ENCODE peak calls at places on chromosome 1, in nine cellular contexts. T, C, I, O, Y, E, N, R and G are unnamed samples.

GRCh38 chr1:248521856-248522255 is 14.0 kb downstream of the OR2G6 start:
- DNase-seq in T (no peak), C (no peak), I (no peak), O (no peak), Y (no peak), E (no peak), N (no peak), R (no peak), G (no peak)

GRCh38 chr1:225689882-225690459 is 37.0 kb upstream of the ENAH start:
- DNase-seq in T (no peak), C (no peak), I (no peak), O (no peak), Y (no peak), E (peak; percentile 62), N (no peak), R (no peak), G (no peak)

GRCh38 chr1:98056781-98057180 is 135.9 kb upstream of the DPYD start:
- DNase-seq in T (no peak), C (no peak), I (no peak), O (no peak), Y (no peak), E (no peak), N (no peak), R (no peak), G (no peak)

GRCh38 chr1:63575340-63575826 is 17.8 kb upstream of the PGM1 start:
- DNase-seq in T (no peak), C (peak; percentile 85), I (no peak), O (no peak), Y (no peak), E (peak; percentile 46), N (peak; percentile 35), R (peak; percentile 45), G (peak; percentile 7)

GRCh38 chr1:21638531-21639341 is 30.4 kb downstream of the RAP1GAP start:
- DNase-seq in T (peak; percentile 30), C (peak; percentile 89), I (no peak), O (peak; percentile 96), Y (no peak), E (peak; percentile 28), N (peak; percentile 75), R (peak; percentile 46), G (no peak)

GRCh38 chr1:113930499-113931161 is 1.5 kb downstream of the HIPK1 start:
- DNase-seq in T (peak; percentile 75), C (peak; percentile 79), I (peak; percentile 42), O (peak; percentile 49), Y (peak; percentile 89), E (peak; percentile 62), N (peak; percentile 18), R (peak; percentile 13), G (no peak)

GRCh38 chr1:13812456-13813397 is 112.7 kb downstream of the PRDM2 start:
- DNase-seq in T (no peak), C (peak; percentile 58), I (no peak), O (no peak), Y (no peak), E (peak; percentile 34), N (peak; percentile 49), R (no peak), G (no peak)

GRCh38 chr1:85839459-85839858 is 131.2 kb upstream of the ZNHIT6 start:
- DNase-seq in T (no peak), C (no peak), I (no peak), O (no peak), Y (no peak), E (no peak), N (no peak), R (no peak), G (no peak)

GRCh38 chr1:24119489-24119858 is 7.5 kb upstream of the MYOM3 start:
- DNase-seq in T (no peak), C (no peak), I (no peak), O (no peak), Y (no peak), E (no peak), N (no peak), R (no peak), G (no peak)

GRCh38 chr1:36134031-36134430 is 9.0 kb upstream of the COL8A2 start:
- DNase-seq in T (no peak), C (no peak), I (no peak), O (no peak), Y (no peak), E (no peak), N (no peak), R (no peak), G (no peak)

GRCh38 chr1:198497326-198498220 is 42.9 kb downstream of the ATP6V1G3 start:
- DNase-seq in T (no peak), C (no peak), I (no peak), O (peak; percentile 42), Y (no peak), E (peak; percentile 72), N (no peak), R (no peak), G (no peak)

GRCh38 chr1:1358433-1359201 is at the start of gene MXRA8:
- DNase-seq in T (no peak), C (no peak), I (no peak), O (peak; percentile 85), Y (no peak), E (peak; percentile 93), N (no peak), R (no peak), G (no peak)